ENCODE peak calls at places on chromosomes 7 and 10, in seven cellular contexts. C, D, T, B, X, J and Y are unnamed samples.

GRCh38 chr10:52951819-52952218 is 179.2 kb upstream of the MBL2 start:
- DNase-seq in C (peak; percentile 84), D (peak; percentile 35), T (peak; percentile 38), B (peak; percentile 43), X (no peak), J (peak; percentile 18), Y (peak; percentile 53)

GRCh38 chr10:80168679-80169380 is 36.3 kb downstream of the PLAC9 start:
- DNase-seq in C (peak; percentile 38), D (no peak), T (no peak), B (no peak), X (no peak), J (no peak), Y (peak; percentile 72)

GRCh38 chr7:92851732-92852131 is 15.4 kb upstream of the CDK6 start:
- DNase-seq in C (no peak), D (no peak), T (no peak), B (peak; percentile 29), X (no peak), J (no peak), Y (no peak)

GRCh38 chr7:8443871-8444756 is 10.7 kb downstream of the NXPH1 start:
- DNase-seq in C (no peak), D (no peak), T (no peak), B (no peak), X (no peak), J (no peak), Y (no peak)

GRCh38 chr7:33591481-33591880 is 313.9 kb upstream of the BMPER start:
- DNase-seq in C (no peak), D (no peak), T (no peak), B (peak; percentile 22), X (no peak), J (peak; percentile 53), Y (no peak)

GRCh38 chr7:21902240-21902639 is 43.5 kb downstream of the CDCA7L start:
- DNase-seq in C (no peak), D (peak; percentile 7), T (no peak), B (peak; percentile 25), X (peak; percentile 11), J (peak; percentile 25), Y (no peak)

GRCh38 chr10:132578287-132578951 is 40.8 kb downstream of the INPP5A start:
- DNase-seq in C (no peak), D (no peak), T (no peak), B (no peak), X (no peak), J (no peak), Y (no peak)

GRCh38 chr10:95837368-95837776 is 70.4 kb upstream of the CC2D2B start:
- DNase-seq in C (no peak), D (no peak), T (no peak), B (no peak), X (no peak), J (no peak), Y (no peak)

GRCh38 chr7:2607122-2607912 is 24.5 kb upstream of the TTYH3 start:
- DNase-seq in C (no peak), D (peak; percentile 16), T (no peak), B (no peak), X (no peak), J (no peak), Y (no peak)

GRCh38 chr7:139889186-139889871 is 60.3 kb downstream of the TBXAS1 start:
- DNase-seq in C (peak; percentile 19), D (no peak), T (no peak), B (no peak), X (no peak), J (no peak), Y (no peak)

GRCh38 chr10:33249659-33250058 is 84.8 kb downstream of the NRP1 start:
- DNase-seq in C (no peak), D (no peak), T (no peak), B (no peak), X (no peak), J (no peak), Y (no peak)

GRCh38 chr10:25768167-25768566 is 165.9 kb upstream of the MYO3A start:
- DNase-seq in C (no peak), D (no peak), T (no peak), B (no peak), X (no peak), J (no peak), Y (no peak)

GRCh38 chr10:6182454-6183098 is 20.2 kb upstream of the PFKFB3 start:
- DNase-seq in C (no peak), D (no peak), T (no peak), B (no peak), X (no peak), J (no peak), Y (no peak)

GRCh38 chr7:87499494-87499893 is 24.0 kb upstream of the ABCB4 start:
- DNase-seq in C (no peak), D (no peak), T (no peak), B (no peak), X (no peak), J (no peak), Y (no peak)

GRCh38 chr10:9596368-9596920 is 1421.2 kb upstream of the CELF2 start:
- DNase-seq in C (no peak), D (no peak), T (no peak), B (peak; percentile 63), X (no peak), J (no peak), Y (no peak)

DNA sequence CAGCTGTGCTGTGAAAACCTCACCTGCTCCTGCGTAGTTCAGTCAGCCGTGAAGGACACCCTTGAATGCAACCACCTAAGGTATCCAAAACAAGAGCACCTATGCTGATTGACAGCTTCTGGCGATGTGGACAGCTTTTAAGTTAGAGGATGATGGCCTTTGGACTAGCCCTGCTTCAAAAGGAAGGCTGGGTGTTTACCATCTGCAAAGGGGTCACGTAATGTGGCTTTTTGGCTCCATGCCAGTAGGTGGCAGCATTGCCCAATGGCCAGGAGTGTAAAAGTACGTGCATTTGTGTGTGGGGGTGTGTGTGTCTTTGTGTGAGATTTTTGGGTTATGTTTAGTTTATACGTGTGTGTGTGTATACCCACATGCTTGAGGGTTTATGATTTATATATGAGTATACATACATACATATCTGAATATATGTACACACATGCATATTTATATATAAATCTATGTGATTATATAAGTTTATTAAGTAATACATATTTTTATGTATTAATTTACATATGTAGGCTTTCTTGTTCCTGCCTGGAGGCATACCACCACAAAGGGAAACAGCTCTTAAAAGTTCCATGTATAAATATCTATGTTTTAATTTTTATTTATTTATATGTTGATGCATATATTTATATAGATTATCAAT is 236.3 kb upstream of the ANKRD30A start:
- DNase-seq in C (peak; percentile 57), D (no peak), T (peak; percentile 71), B (no peak), X (no peak), J (peak; percentile 18), Y (peak; percentile 17)
- TF ChIP-seq CTCF in C (peak; percentile 74), D (no peak), T (peak; percentile 70), B (peak; percentile 37), X (no peak), J (peak; percentile 65), Y (peak; percentile 83)

GRCh38 chr10:11578802-11579255 is 32.6 kb downstream of the USP6NL start:
- DNase-seq in C (peak; percentile 57), D (no peak), T (peak; percentile 81), B (no peak), X (no peak), J (no peak), Y (peak; percentile 42)
- TF ChIP-seq CTCF in C (no peak), D (no peak), T (no peak), B (no peak), X (no peak), J (no peak), Y (no peak)

GRCh38 chr10:116385994-116386809 is 41.4 kb upstream of the PNLIPRP3 start:
- DNase-seq in C (peak; percentile 14), D (peak; percentile 58), T (no peak), B (peak; percentile 45), X (no peak), J (peak; percentile 29), Y (no peak)
- TF ChIP-seq CTCF in C (peak; percentile 23), D (peak; percentile 56), T (peak; percentile 53), B (peak; percentile 47), X (peak; percentile 56), J (peak; percentile 51), Y (no peak)

GRCh38 chr7:76514926-76515325 is 4.6 kb downstream of the UPK3B start:
- DNase-seq in C (no peak), D (no peak), T (no peak), B (no peak), X (no peak), J (no peak), Y (no peak)

GRCh38 chr7:76513817-76514799 is 3.8 kb downstream of the UPK3B start:
- DNase-seq in C (no peak), D (no peak), T (no peak), B (no peak), X (no peak), J (no peak), Y (no peak)

GRCh38 chr7:76515999-76516443 is 5.7 kb downstream of the UPK3B start:
- DNase-seq in C (peak; percentile 62), D (no peak), T (peak; percentile 62), B (no peak), X (no peak), J (peak; percentile 36), Y (peak; percentile 77)

GRCh38 chr7:76509931-76510877 is at the start of gene UPK3B:
- DNase-seq in C (no peak), D (no peak), T (no peak), B (peak; percentile 11), X (no peak), J (no peak), Y (no peak)

DNA sequence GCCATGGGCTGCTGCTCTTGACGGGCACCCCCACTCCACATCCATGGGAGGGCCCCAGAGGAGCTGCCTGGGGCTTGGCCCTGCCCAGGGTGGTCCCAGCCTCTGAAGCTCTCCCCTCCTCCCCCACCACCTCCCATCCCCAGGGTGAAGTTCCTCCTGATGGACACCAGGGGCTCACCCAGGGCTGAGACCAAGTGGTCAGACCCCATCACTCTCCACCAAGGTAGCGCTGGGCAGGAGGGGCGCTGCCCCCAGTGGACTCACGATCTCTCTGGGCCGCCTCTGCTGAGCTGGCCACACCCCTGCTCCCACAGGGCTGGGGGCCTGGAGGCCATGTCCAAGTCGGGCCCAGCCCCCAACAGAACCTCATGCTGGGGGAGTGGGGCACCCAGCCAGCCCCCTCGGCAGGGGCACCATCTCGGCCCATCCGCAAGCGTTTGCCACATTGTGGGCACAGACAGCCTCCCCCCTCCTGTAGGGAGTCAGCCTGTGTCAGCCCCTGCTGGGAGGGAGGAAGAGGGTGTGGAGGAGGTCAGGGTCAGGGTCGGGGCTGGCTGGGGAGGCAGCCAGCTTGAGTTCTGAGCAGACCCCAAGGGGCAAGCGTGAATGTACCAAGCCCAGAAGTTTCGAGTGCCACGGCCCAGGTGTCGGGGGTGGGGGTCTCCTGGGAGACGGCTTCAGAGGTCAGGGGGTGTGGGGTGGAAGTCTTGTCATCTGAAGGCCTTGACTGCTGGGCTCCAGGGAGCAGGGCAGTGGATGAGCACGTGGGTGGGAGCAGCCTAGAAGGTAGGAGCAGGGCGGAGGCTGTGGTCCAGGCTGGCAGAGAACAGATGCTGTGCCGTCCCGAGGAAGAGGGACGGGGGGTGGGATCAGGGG is 2.8 kb downstream of the UPK3B start:
- DNase-seq in C (no peak), D (no peak), T (no peak), B (no peak), X (no peak), J (no peak), Y (no peak)
- TF ChIP-seq CTCF in C (no peak), D (peak; percentile 42), T (no peak), B (peak; percentile 44), X (peak; percentile 38), J (peak; percentile 67), Y (no peak)

GRCh38 chr10:81820418-81820817 is 54.6 kb upstream of the NRG3 start:
- DNase-seq in C (no peak), D (no peak), T (no peak), B (no peak), X (no peak), J (no peak), Y (no peak)
- TF ChIP-seq CTCF in C (peak; percentile 13), D (no peak), T (peak; percentile 22), B (peak; percentile 1), X (no peak), J (peak; percentile 23), Y (no peak)